ENCODE peak calls at places on chromosomes 6 and 20, in eight cellular contexts. One of them, this sample, is unnamed.
A peak's percentile ranks its signal among the peaks of the same experiment; 100 is the strongest.

GRCh38 chr6:159074120-159074684 is 29.4 kb upstream of the TAGAP start:
- DNase-seq in endothelial cell of umbilical vein: peak; percentile 35
- DNase-seq in esophagus muscularis mucosa: no peak
- DNase-seq in IMR-90: peak; percentile 46
- DNase-seq in tibial nerve: no peak
- DNase-seq in spleen: no peak
- DNase-seq in heart left ventricle: no peak
- DNase-seq in A549: peak; percentile 40
- DNase-seq in this sample: no peak

GRCh38 chr6:162344935-162345599 is 382.5 kb downstream of the PRKN start:
- DNase-seq in endothelial cell of umbilical vein: no peak
- DNase-seq in esophagus muscularis mucosa: no peak
- DNase-seq in IMR-90: no peak
- DNase-seq in tibial nerve: no peak
- DNase-seq in spleen: no peak
- DNase-seq in heart left ventricle: no peak
- DNase-seq in A549: no peak
- DNase-seq in this sample: no peak

GRCh38 chr6:133769463-133769862 is 119.5 kb upstream of the TCF21 start:
- DNase-seq in endothelial cell of umbilical vein: no peak
- DNase-seq in esophagus muscularis mucosa: no peak
- DNase-seq in IMR-90: peak; percentile 40
- DNase-seq in tibial nerve: no peak
- DNase-seq in spleen: no peak
- DNase-seq in heart left ventricle: no peak
- DNase-seq in A549: no peak
- DNase-seq in this sample: no peak

GRCh38 chr6:35624341-35625070 is 64.2 kb downstream of the FKBP5 start:
- DNase-seq in endothelial cell of umbilical vein: peak; percentile 42
- DNase-seq in esophagus muscularis mucosa: no peak
- DNase-seq in IMR-90: peak; percentile 27
- DNase-seq in tibial nerve: no peak
- DNase-seq in spleen: no peak
- DNase-seq in heart left ventricle: no peak
- DNase-seq in A549: no peak
- DNase-seq in this sample: no peak

GRCh38 chr6:114364295-114364694 is 21.5 kb upstream of the HS3ST5 start:
- DNase-seq in endothelial cell of umbilical vein: no peak
- DNase-seq in esophagus muscularis mucosa: no peak
- DNase-seq in IMR-90: peak; percentile 78
- DNase-seq in tibial nerve: no peak
- DNase-seq in spleen: no peak
- DNase-seq in heart left ventricle: no peak
- DNase-seq in A549: peak; percentile 13
- DNase-seq in this sample: no peak

GRCh38 chr6:169969372-169970099 is 218.1 kb downstream of the ERMARD start:
- DNase-seq in endothelial cell of umbilical vein: no peak
- DNase-seq in esophagus muscularis mucosa: no peak
- DNase-seq in IMR-90: no peak
- DNase-seq in tibial nerve: no peak
- DNase-seq in spleen: peak; percentile 63
- DNase-seq in heart left ventricle: no peak
- DNase-seq in A549: no peak
- DNase-seq in this sample: peak; percentile 23

GRCh38 chr6:51019785-51020184 is 201.1 kb downstream of the TFAP2B start:
- DNase-seq in endothelial cell of umbilical vein: no peak
- DNase-seq in esophagus muscularis mucosa: no peak
- DNase-seq in IMR-90: no peak
- DNase-seq in tibial nerve: no peak
- DNase-seq in spleen: no peak
- DNase-seq in heart left ventricle: no peak
- DNase-seq in A549: no peak
- DNase-seq in this sample: no peak

GRCh38 chr6:116764961-116765841 is at the start of gene FAM162B:
- DNase-seq in endothelial cell of umbilical vein: peak; percentile 36
- DNase-seq in esophagus muscularis mucosa: no peak
- DNase-seq in IMR-90: peak; percentile 32
- DNase-seq in tibial nerve: peak; percentile 53
- DNase-seq in spleen: no peak
- DNase-seq in heart left ventricle: peak; percentile 87
- DNase-seq in A549: no peak
- DNase-seq in this sample: no peak

GRCh38 chr6:31971279-31971992 is 502 bp downstream of the DXO start:
- DNase-seq in endothelial cell of umbilical vein: no peak
- DNase-seq in esophagus muscularis mucosa: no peak
- DNase-seq in IMR-90: no peak
- DNase-seq in tibial nerve: no peak
- DNase-seq in spleen: peak; percentile 83
- DNase-seq in heart left ventricle: no peak
- DNase-seq in A549: no peak
- DNase-seq in this sample: no peak

GRCh38 chr6:31791324-31792089 is 4.0 kb downstream of the VARS1 start:
- DNase-seq in endothelial cell of umbilical vein: peak; percentile 61
- DNase-seq in esophagus muscularis mucosa: no peak
- DNase-seq in IMR-90: peak; percentile 39
- DNase-seq in tibial nerve: no peak
- DNase-seq in spleen: no peak
- DNase-seq in heart left ventricle: no peak
- DNase-seq in A549: peak; percentile 77
- DNase-seq in this sample: peak; percentile 44

GRCh38 chr6:31737315-31738047 is 1.2 kb upstream of the CLIC1 start:
- DNase-seq in endothelial cell of umbilical vein: peak; percentile 69
- DNase-seq in esophagus muscularis mucosa: no peak
- DNase-seq in IMR-90: no peak
- DNase-seq in tibial nerve: no peak
- DNase-seq in spleen: no peak
- DNase-seq in heart left ventricle: no peak
- DNase-seq in A549: no peak
- DNase-seq in this sample: no peak

GRCh38 chr6:105835373-105835772 is 250.8 kb upstream of the PRDM1 start:
- DNase-seq in endothelial cell of umbilical vein: peak; percentile 6
- DNase-seq in esophagus muscularis mucosa: peak; percentile 74
- DNase-seq in IMR-90: peak; percentile 48
- DNase-seq in tibial nerve: no peak
- DNase-seq in spleen: no peak
- DNase-seq in heart left ventricle: no peak
- DNase-seq in A549: no peak
- DNase-seq in this sample: no peak

GRCh38 chr6:20279051-20279450 is 66.8 kb upstream of the MBOAT1 start:
- DNase-seq in endothelial cell of umbilical vein: no peak
- DNase-seq in esophagus muscularis mucosa: no peak
- DNase-seq in IMR-90: no peak
- DNase-seq in tibial nerve: no peak
- DNase-seq in spleen: no peak
- DNase-seq in heart left ventricle: no peak
- DNase-seq in A549: no peak
- DNase-seq in this sample: no peak

GRCh38 chr20:58913079-58913478 is 60.6 kb downstream of the GNAS start:
- DNase-seq in endothelial cell of umbilical vein: no peak
- DNase-seq in esophagus muscularis mucosa: no peak
- DNase-seq in IMR-90: no peak
- DNase-seq in tibial nerve: no peak
- DNase-seq in spleen: no peak
- DNase-seq in heart left ventricle: no peak
- DNase-seq in A549: no peak
- DNase-seq in this sample: no peak

GRCh38 chr20:58910473-58910872 is 58.0 kb downstream of the GNAS start:
- DNase-seq in endothelial cell of umbilical vein: no peak
- DNase-seq in esophagus muscularis mucosa: peak; percentile 57
- DNase-seq in IMR-90: no peak
- DNase-seq in tibial nerve: no peak
- DNase-seq in spleen: no peak
- DNase-seq in heart left ventricle: no peak
- DNase-seq in A549: no peak
- DNase-seq in this sample: no peak

GRCh38 chr20:58911309-58911708 is 58.8 kb downstream of the GNAS start:
- DNase-seq in endothelial cell of umbilical vein: no peak
- DNase-seq in esophagus muscularis mucosa: peak; percentile 8
- DNase-seq in IMR-90: no peak
- DNase-seq in tibial nerve: no peak
- DNase-seq in spleen: no peak
- DNase-seq in heart left ventricle: no peak
- DNase-seq in A549: no peak
- DNase-seq in this sample: no peak

GRCh38 chr20:58909585-58909984 is 57.1 kb downstream of the GNAS start:
- DNase-seq in endothelial cell of umbilical vein: no peak
- DNase-seq in esophagus muscularis mucosa: no peak
- DNase-seq in IMR-90: no peak
- DNase-seq in tibial nerve: no peak
- DNase-seq in spleen: no peak
- DNase-seq in heart left ventricle: no peak
- DNase-seq in A549: no peak
- DNase-seq in this sample: no peak

DNA sequence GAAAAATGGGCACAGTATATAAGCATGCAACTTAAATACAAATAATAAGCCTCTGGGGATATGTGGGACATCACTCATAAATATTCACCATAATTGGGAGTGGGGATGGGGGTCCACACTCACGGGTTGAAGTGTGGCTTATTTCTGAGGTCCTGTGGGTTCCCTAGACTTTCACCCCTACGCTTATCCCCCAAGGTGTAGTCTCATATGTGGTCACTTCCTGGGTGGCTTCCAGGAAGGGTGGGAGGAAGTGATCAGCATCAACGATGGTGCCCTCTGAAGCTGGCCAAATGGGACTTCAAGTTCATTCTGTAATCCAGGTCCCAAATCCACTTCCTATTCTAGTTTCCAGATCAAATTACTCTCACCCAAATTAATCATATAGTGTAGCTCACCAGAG is 59.5 kb downstream of the GNAS start:
- DNase-seq in endothelial cell of umbilical vein: no peak
- DNase-seq in esophagus muscularis mucosa: no peak
- DNase-seq in IMR-90: no peak
- DNase-seq in tibial nerve: no peak
- DNase-seq in spleen: no peak
- DNase-seq in heart left ventricle: no peak
- DNase-seq in A549: no peak
- DNase-seq in this sample: no peak
- H3K27ac ChIP-seq in endothelial cell of umbilical vein: no peak overlapping the region
- H3K27ac ChIP-seq in esophagus muscularis mucosa: no peak overlapping the region
- H3K27ac ChIP-seq in IMR-90: no peak overlapping the region
- H3K27ac ChIP-seq in tibial nerve: no peak overlapping the region
- H3K27ac ChIP-seq in spleen: no peak overlapping the region
- H3K27ac ChIP-seq in heart left ventricle: no peak overlapping the region
- H3K27ac ChIP-seq in A549: no peak overlapping the region
- H3K27ac ChIP-seq in this sample: no peak overlapping the region

DNA sequence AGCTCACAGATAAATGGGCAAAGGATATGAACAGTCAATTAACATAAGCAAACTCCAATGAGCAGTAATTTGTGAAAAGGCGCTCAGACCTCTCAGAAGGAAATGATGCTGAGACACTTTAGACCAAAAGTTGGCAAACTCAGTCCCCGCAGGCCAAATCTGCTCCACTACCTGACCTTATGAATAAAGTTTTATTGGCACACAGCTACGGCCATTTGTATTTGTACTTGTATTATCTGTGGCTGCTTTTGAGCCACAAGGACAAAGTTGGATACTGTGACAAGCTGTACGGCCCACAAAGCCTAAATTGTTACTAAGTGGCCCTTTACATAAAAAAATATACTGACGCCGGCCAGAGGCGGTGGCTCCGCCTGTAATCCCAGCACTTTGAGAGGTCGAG is 167.0 kb downstream of the PREX1 start:
- DNase-seq in endothelial cell of umbilical vein: no peak
- DNase-seq in esophagus muscularis mucosa: no peak
- DNase-seq in IMR-90: no peak
- DNase-seq in tibial nerve: no peak
- DNase-seq in spleen: no peak
- DNase-seq in heart left ventricle: no peak
- DNase-seq in A549: no peak
- DNase-seq in this sample: no peak
- TF ChIP-seq POLR2A in endothelial cell of umbilical vein: no peak
- TF ChIP-seq POLR2A in esophagus muscularis mucosa: no peak
- TF ChIP-seq POLR2A in IMR-90: no peak
- TF ChIP-seq POLR2A in tibial nerve: no peak
- TF ChIP-seq POLR2A in spleen: no peak
- TF ChIP-seq POLR2A in heart left ventricle: no peak
- TF ChIP-seq POLR2A in A549: no peak
- TF ChIP-seq POLR2A in this sample: no peak

DNA sequence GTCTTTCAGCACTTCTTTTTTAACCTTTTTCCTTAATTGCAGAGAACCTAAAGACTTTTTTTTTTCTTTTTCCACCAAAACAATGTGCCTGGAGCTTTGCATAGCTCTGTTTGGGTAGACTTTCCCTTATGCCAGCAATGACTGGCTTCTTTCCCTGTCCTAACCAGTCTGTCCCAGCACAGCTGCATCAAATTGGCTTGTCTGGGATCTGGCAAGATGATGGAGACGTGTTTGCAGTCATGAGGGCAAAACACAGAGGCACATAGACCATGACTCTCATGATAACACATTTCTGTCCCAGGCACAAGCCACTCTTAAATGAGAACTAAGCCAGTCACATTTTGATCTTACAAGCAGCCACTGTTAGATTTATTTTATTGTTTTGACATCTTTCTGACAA is 16.5 kb downstream of the HEY2 start:
- DNase-seq in endothelial cell of umbilical vein: no peak
- DNase-seq in esophagus muscularis mucosa: no peak
- DNase-seq in IMR-90: no peak
- DNase-seq in tibial nerve: no peak
- DNase-seq in spleen: no peak
- DNase-seq in heart left ventricle: no peak
- DNase-seq in A549: no peak
- DNase-seq in this sample: no peak
- TF ChIP-seq CTCF in endothelial cell of umbilical vein: no peak
- TF ChIP-seq CTCF in esophagus muscularis mucosa: no peak
- TF ChIP-seq CTCF in IMR-90: no peak
- TF ChIP-seq CTCF in tibial nerve: no peak
- TF ChIP-seq CTCF in spleen: no peak
- TF ChIP-seq CTCF in heart left ventricle: no peak
- TF ChIP-seq CTCF in A549: no peak
- TF ChIP-seq CTCF in this sample: no peak

GRCh38 chr20:62308102-62308822 is 5.5 kb downstream of the ADRM1 start:
- DNase-seq in endothelial cell of umbilical vein: no peak
- DNase-seq in esophagus muscularis mucosa: no peak
- DNase-seq in IMR-90: no peak
- DNase-seq in tibial nerve: no peak
- DNase-seq in spleen: no peak
- DNase-seq in heart left ventricle: no peak
- DNase-seq in A549: no peak
- DNase-seq in this sample: no peak

GRCh38 chr20:62309198-62309944 is 6.6 kb downstream of the ADRM1 start:
- DNase-seq in endothelial cell of umbilical vein: no peak
- DNase-seq in esophagus muscularis mucosa: no peak
- DNase-seq in IMR-90: no peak
- DNase-seq in tibial nerve: no peak
- DNase-seq in spleen: no peak
- DNase-seq in heart left ventricle: no peak
- DNase-seq in A549: no peak
- DNase-seq in this sample: no peak

GRCh38 chr20:62310757-62311121 is 7.9 kb downstream of the ADRM1 start:
- DNase-seq in endothelial cell of umbilical vein: no peak
- DNase-seq in esophagus muscularis mucosa: no peak
- DNase-seq in IMR-90: no peak
- DNase-seq in tibial nerve: no peak
- DNase-seq in spleen: no peak
- DNase-seq in heart left ventricle: no peak
- DNase-seq in A549: no peak
- DNase-seq in this sample: no peak

GRCh38 chr20:62311150-62311549 is 8.4 kb downstream of the ADRM1 start:
- DNase-seq in endothelial cell of umbilical vein: no peak
- DNase-seq in esophagus muscularis mucosa: no peak
- DNase-seq in IMR-90: no peak
- DNase-seq in tibial nerve: no peak
- DNase-seq in spleen: no peak
- DNase-seq in heart left ventricle: no peak
- DNase-seq in A549: no peak
- DNase-seq in this sample: no peak

GRCh38 chr20:62309947-62310756 is 7.4 kb downstream of the ADRM1 start:
- DNase-seq in endothelial cell of umbilical vein: no peak
- DNase-seq in esophagus muscularis mucosa: no peak
- DNase-seq in IMR-90: no peak
- DNase-seq in tibial nerve: no peak
- DNase-seq in spleen: no peak
- DNase-seq in heart left ventricle: no peak
- DNase-seq in A549: no peak
- DNase-seq in this sample: no peak
- H3K27ac ChIP-seq in endothelial cell of umbilical vein: no peak overlapping the region
- H3K27ac ChIP-seq in esophagus muscularis mucosa: no peak overlapping the region
- H3K27ac ChIP-seq in IMR-90: no peak overlapping the region
- H3K27ac ChIP-seq in tibial nerve: no peak overlapping the region
- H3K27ac ChIP-seq in spleen: peak overlapping the region; percentile 57
- H3K27ac ChIP-seq in heart left ventricle: no peak overlapping the region
- H3K27ac ChIP-seq in A549: peak overlapping the region; percentile 60
- H3K27ac ChIP-seq in this sample: no peak overlapping the region

This sample was measured in stomach.